ENCODE peak calls at places on chromosomes 11 and 22, in seven cellular contexts. U is AG04450; Y is breast epithelium; P is astrocyte of the spinal cord; N is CD8-positive, alpha-beta T cell; V is AG09319; S is GM20000. M is an unnamed sample.

GRCh38 chr11:70727899-70728620 is 329.7 kb downstream of the CTTN start:
- DNase-seq in U (no peak), Y (no peak), P (no peak), N (no peak), V (no peak), S (no peak), M (no peak)

GRCh38 chr22:37098976-37099577 is 10.4 kb downstream of the TMPRSS6 start:
- DNase-seq in U (no peak), Y (no peak), P (no peak), N (no peak), V (no peak), S (peak), M (no peak)

GRCh38 chr11:120715239-120715638 is 203.7 kb downstream of the GRIK4 start:
- DNase-seq in U (no peak), Y (no peak), P (no peak), N (no peak), V (no peak), S (peak), M (peak)

GRCh38 chr22:27099896-27100295 is 442.5 kb downstream of the MIAT start:
- DNase-seq in U (no peak), Y (no peak), P (no peak), N (no peak), V (no peak), S (no peak), M (no peak)

GRCh38 chr11:119148855-119149370 is at the start of gene ABCG4:
- DNase-seq in U (no peak), Y (no peak), P (no peak), N (no peak), V (no peak), S (peak), M (peak)

GRCh38 chr11:132312161-132312560 is 941.7 kb downstream of the NTM start:
- DNase-seq in U (peak), Y (no peak), P (peak), N (no peak), V (no peak), S (no peak), M (no peak)

GRCh38 chr11:47373876-47374820 is 4.2 kb downstream of the SPI1 start:
- DNase-seq in U (peak), Y (peak), P (peak), N (peak), V (peak), S (peak), M (peak)

GRCh38 chr11:13216019-13217006 is 61.3 kb upstream of the BMAL1 start:
- DNase-seq in U (peak), Y (no peak), P (peak), N (no peak), V (peak), S (no peak), M (no peak)

GRCh38 chr22:45091254-45091854 is 72.4 kb upstream of the NUP50 start:
- DNase-seq in U (no peak), Y (no peak), P (no peak), N (no peak), V (no peak), S (no peak), M (no peak)

GRCh38 chr11:29171350-29171950 is 845.4 kb downstream of the KCNA4 start:
- DNase-seq in U (no peak), Y (no peak), P (peak), N (no peak), V (no peak), S (no peak), M (no peak)

GRCh38 chr11:3984896-3985295 is 109.7 kb upstream of the RRM1 start:
- DNase-seq in U (no peak), Y (no peak), P (peak), N (peak), V (no peak), S (no peak), M (no peak)
- TF ChIP-seq CTCF in U (no peak), Y (no peak), P (peak), N (peak), V (no peak), S (no peak), M (peak)

GRCh38 chr11:506238-506949 is 648 bp downstream of the RNH1 start:
- DNase-seq in U (peak), Y (peak), P (peak), N (peak), V (peak), S (peak), M (peak)
- TF ChIP-seq CTCF in U (no peak), Y (peak), P (no peak), N (no peak), V (no peak), S (no peak), M (no peak)

GRCh38 chr22:20591660-20592310 is 84.4 kb downstream of the MED15 start:
- DNase-seq in U (peak), Y (no peak), P (peak), N (no peak), V (no peak), S (no peak), M (no peak)
- TF ChIP-seq CTCF in U (peak), Y (no peak), P (peak), N (no peak), V (no peak), S (no peak), M (no peak)

DNA sequence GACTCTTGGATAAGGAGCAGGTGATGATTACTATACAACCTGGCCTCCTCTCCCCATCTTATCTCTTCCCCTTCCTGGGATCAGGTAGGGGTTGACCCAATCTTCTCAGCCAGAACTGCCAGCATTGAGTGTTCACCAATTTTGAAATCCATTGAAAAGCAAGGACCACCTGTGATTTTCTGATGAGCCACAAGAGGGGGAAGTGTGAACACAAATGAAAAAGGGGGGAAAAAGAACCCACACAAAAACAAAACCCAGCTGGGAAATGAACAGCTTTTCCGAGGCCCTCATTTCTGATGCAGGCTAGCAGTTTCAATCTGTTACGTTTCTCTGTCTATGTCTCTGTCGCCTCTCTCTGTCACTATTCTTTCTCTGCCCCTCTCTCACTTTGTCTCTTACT is 161.9 kb downstream of the INSC start:
- DNase-seq in U (no peak), Y (no peak), P (peak), N (no peak), V (no peak), S (peak), M (no peak)
- TF ChIP-seq CTCF in U (peak), Y (no peak), P (peak), N (no peak), V (peak), S (no peak), M (peak)

M was measured in GM13977.